ENCODE peak calls at places on chromosomes 12 and 14, in eight cellular contexts. P is NCI-H1105; Y is activated naive CD8-positive, alpha-beta T cell treated with anti-CD3 and anti-CD28 coated beads, Interleukin-2, amount 10 ng/mL, durations not matched to agents 7 days and 5 days; R is NCI-H1092 treated with DMSO at 0.1 percent for 48 hours; I is activated CD4-positive, alpha-beta T cell treated with anti-CD3 and anti-CD28 coated beads for 48 hours; E is M059J; L is GM04504; V is MV-4-11. T is an unnamed sample.

GRCh38 chr14:35898217-35898775 is 72.2 kb downstream of the BRMS1L start:
- DNase-seq in L (no peak), Y (no peak), I (no peak), P (no peak), V (no peak), E (no peak), R (no peak), T (no peak)

GRCh38 chr12:109716512-109717389 is 3.1 kb downstream of the FAM222A start:
- DNase-seq in R (peak), P (no peak), V (no peak), L (no peak), I (no peak), E (no peak), Y (no peak), T (peak)

GRCh38 chr14:84065811-84066210 is 1464.1 kb upstream of the FLRT2 start:
- DNase-seq in P (no peak), R (no peak), L (no peak), E (no peak), I (no peak), Y (no peak), V (no peak), T (no peak)

GRCh38 chr14:101103321-101103901 is 199.9 kb upstream of the RTL1 start:
- DNase-seq in R (no peak), E (no peak), Y (no peak), I (no peak), P (no peak), L (no peak), V (no peak), T (no peak)

GRCh38 chr12:91287753-91288152 is 105.1 kb upstream of the DCN start:
- DNase-seq in Y (no peak), P (no peak), L (no peak), E (peak), R (no peak), V (no peak), I (no peak), T (no peak)

GRCh38 chr14:50038398-50039119 is 77.8 kb downstream of the VCPKMT start:
- DNase-seq in I (peak), P (no peak), E (peak), Y (no peak), L (peak), R (no peak), V (peak), T (peak)

GRCh38 chr14:23478109-23478698 is 8.7 kb downstream of the NGDN start:
- DNase-seq in V (peak), R (peak), I (peak), E (peak), P (peak), Y (peak), L (peak), T (peak)

GRCh38 chr12:95805864-95806669 is 15.5 kb upstream of the NTN4 start:
- DNase-seq in R (no peak), L (peak), V (no peak), I (no peak), P (no peak), Y (no peak), E (peak), T (no peak)

GRCh38 chr12:62912644-62913043 is 22.3 kb downstream of the PPM1H start:
- DNase-seq in R (no peak), I (no peak), Y (no peak), L (no peak), E (no peak), P (no peak), V (no peak), T (no peak)

GRCh38 chr12:96047151-96047620 is 11.8 kb upstream of the LTA4H start:
- DNase-seq in Y (no peak), I (no peak), P (no peak), L (no peak), R (no peak), V (no peak), E (no peak), T (no peak)

GRCh38 chr12:11906284-11906935 is 164.3 kb upstream of the BCL2L14 start:
- DNase-seq in V (no peak), L (peak), I (no peak), P (no peak), R (no peak), Y (no peak), E (peak), T (no peak)

GRCh38 chr14:100498068-100498467 is 89.1 kb downstream of the BEGAIN start:
- DNase-seq in L (no peak), E (no peak), Y (no peak), P (no peak), I (no peak), V (no peak), R (peak), T (no peak)

GRCh38 chr14:100435459-100435858 is 112.3 kb downstream of the SLC25A47 start:
- DNase-seq in L (no peak), P (no peak), R (no peak), V (no peak), E (no peak), I (no peak), Y (no peak), T (no peak)

GRCh38 chr12:91579516-91580263 is 397.1 kb upstream of the DCN start:
- DNase-seq in I (no peak), V (no peak), P (no peak), L (no peak), R (no peak), Y (no peak), E (no peak), T (no peak)

GRCh38 chr12:98733667-98734350 is 88.7 kb downstream of the APAF1 start:
- DNase-seq in Y (no peak), I (no peak), L (no peak), R (no peak), P (no peak), E (no peak), V (no peak), T (no peak)

GRCh38 chr14:69673578-69674305 is 62.3 kb downstream of the SUSD6 start:
- DNase-seq in I (peak), R (no peak), P (no peak), L (no peak), E (no peak), V (peak), Y (no peak), T (no peak)

GRCh38 chr12:101781834-101782543 is 42.7 kb upstream of the SYCP3 start:
- DNase-seq in R (no peak), I (no peak), E (peak), V (no peak), Y (no peak), P (no peak), L (no peak), T (no peak)

GRCh38 chr14:71582705-71583104 is 349.5 kb upstream of the RGS6 start:
- DNase-seq in R (no peak), P (no peak), V (no peak), Y (no peak), L (no peak), E (peak), I (no peak), T (no peak)

GRCh38 chr14:101470266-101470665 is 91.0 kb upstream of the DIO3 start:
- DNase-seq in V (no peak), Y (no peak), P (no peak), I (no peak), R (no peak), L (no peak), E (no peak), T (no peak)

GRCh38 chr14:91284791-91285548 is 40.5 kb upstream of the GPR68 start:
- DNase-seq in L (peak), P (no peak), R (no peak), V (peak), Y (no peak), I (no peak), E (peak), T (no peak)

GRCh38 chr12:2607881-2608607 is 186.7 kb upstream of the FKBP4 start:
- DNase-seq in V (no peak), R (no peak), Y (no peak), L (no peak), E (no peak), I (no peak), P (no peak), T (no peak)

GRCh38 chr14:70947739-70948138 is 40.5 kb downstream of the PCNX1 start:
- DNase-seq in Y (no peak), P (no peak), R (no peak), I (no peak), E (no peak), L (no peak), V (no peak), T (no peak)

GRCh38 chr12:95458761-95459160 is 15.2 kb upstream of the METAP2 start:
- DNase-seq in V (no peak), L (no peak), P (no peak), R (no peak), I (no peak), E (no peak), Y (no peak), T (no peak)

GRCh38 chr14:87898301-87898700 is 94.7 kb downstream of the GALC start:
- DNase-seq in V (peak), L (no peak), R (no peak), I (no peak), Y (no peak), P (no peak), E (no peak), T (no peak)

GRCh38 chr14:102668291-102668873 is 75.9 kb downstream of the RCOR1 start:
- DNase-seq in Y (no peak), R (peak), I (no peak), E (no peak), P (no peak), V (no peak), L (no peak), T (no peak)

GRCh38 chr14:92655372-92655771 is 93.1 kb downstream of the LGMN start:
- DNase-seq in Y (no peak), L (no peak), P (no peak), E (no peak), I (peak), V (no peak), R (no peak), T (no peak)

GRCh38 chr12:25677180-25677937 is 124.3 kb upstream of the LMNTD1 start:
- DNase-seq in E (no peak), I (no peak), V (no peak), L (no peak), R (no peak), Y (no peak), P (no peak), T (no peak)

T was measured in NCI-H446.